ENCODE peak calls at places on chromosomes 4 and X, in six cellular contexts. Q is mucosa of descending colon, B is body of pancreas, A is dorsolateral prefrontal cortex, I is HCT116, E is foreskin fibroblast. T is an unnamed sample.
A peak's percentile ranks its signal among the peaks of the same experiment; 100 is the strongest.

GRCh38 chrX:20433376-20433775 is 166.7 kb upstream of the RPS6KA3 start:
- DNase-seq in A (no peak), E (no peak), I (no peak), B (no peak), Q (no peak), T (no peak)

GRCh38 chrX:2714551-2714950 is 23.5 kb downstream of the CD99 start:
- DNase-seq in Q (no peak), B (no peak), I (no peak), A (no peak), E (no peak), T (no peak)

GRCh38 chr4:59393780-59394179 is 1806.3 kb upstream of the ADGRL3 start:
- DNase-seq in Q (no peak), E (no peak), B (no peak), A (no peak), I (no peak), T (no peak)

GRCh38 chr4:162075691-162076090 is 88.1 kb downstream of the FSTL5 start:
- DNase-seq in B (no peak), Q (no peak), I (no peak), A (peak; percentile 22), E (peak; percentile 31), T (no peak)

GRCh38 chrX:24203072-24203808 is 53.7 kb downstream of the ZFX start:
- DNase-seq in E (no peak), B (peak; percentile 48), Q (no peak), I (no peak), A (no peak), T (no peak)

GRCh38 chr4:12889054-12889453 is 595.1 kb downstream of the RAB28 start:
- DNase-seq in I (no peak), E (no peak), Q (no peak), A (no peak), B (no peak), T (peak; percentile 25)

GRCh38 chr4:19346636-19347035 is 905.1 kb upstream of the SLIT2 start:
- DNase-seq in B (no peak), I (no peak), E (no peak), Q (no peak), A (no peak), T (no peak)

GRCh38 chr4:100422911-100423310 is 94.9 kb downstream of the EMCN start:
- DNase-seq in E (no peak), I (no peak), B (no peak), Q (no peak), A (no peak), T (no peak)

GRCh38 chr4:72631296-72631695 is 62.3 kb upstream of the ADAMTS3 start:
- DNase-seq in E (peak; percentile 42), I (no peak), Q (no peak), A (peak; percentile 65), B (no peak), T (peak; percentile 32)

GRCh38 chr4:174210952-174211490 is 72.4 kb downstream of the FBXO8 start:
- DNase-seq in I (no peak), E (no peak), Q (no peak), B (no peak), A (no peak), T (no peak)

GRCh38 chr4:183553601-183554345 is 48.9 kb downstream of the ING2 start:
- DNase-seq in E (no peak), Q (no peak), A (no peak), B (no peak), I (no peak), T (no peak)

GRCh38 chrX:40262641-40263560 is 165.1 kb upstream of the BCOR start:
- DNase-seq in Q (no peak), I (peak; percentile 7), A (no peak), B (no peak), E (peak; percentile 64), T (peak; percentile 32)

GRCh38 chrX:96834137-96834536 is 49.6 kb upstream of the RPA4 start:
- DNase-seq in A (no peak), Q (no peak), I (no peak), E (no peak), B (no peak), T (no peak)

GRCh38 chrX:11678174-11678573 is 12.5 kb upstream of the ARHGAP6 start:
- DNase-seq in Q (no peak), I (no peak), B (no peak), A (no peak), E (no peak), T (no peak)

GRCh38 chr4:17646693-17647092 is 32.3 kb downstream of the MED28 start:
- DNase-seq in Q (no peak), E (no peak), I (no peak), B (no peak), A (no peak), T (no peak)

GRCh38 chrX:151825927-151826471 is 86.7 kb upstream of the MAGEA4 start:
- DNase-seq in B (peak; percentile 3), I (no peak), A (no peak), E (peak; percentile 72), Q (no peak), T (peak; percentile 23)
- TF ChIP-seq CTCF in B (no peak), I (peak; percentile 8), A (no peak), E (peak; percentile 19), Q (no peak), T (no peak)

DNA sequence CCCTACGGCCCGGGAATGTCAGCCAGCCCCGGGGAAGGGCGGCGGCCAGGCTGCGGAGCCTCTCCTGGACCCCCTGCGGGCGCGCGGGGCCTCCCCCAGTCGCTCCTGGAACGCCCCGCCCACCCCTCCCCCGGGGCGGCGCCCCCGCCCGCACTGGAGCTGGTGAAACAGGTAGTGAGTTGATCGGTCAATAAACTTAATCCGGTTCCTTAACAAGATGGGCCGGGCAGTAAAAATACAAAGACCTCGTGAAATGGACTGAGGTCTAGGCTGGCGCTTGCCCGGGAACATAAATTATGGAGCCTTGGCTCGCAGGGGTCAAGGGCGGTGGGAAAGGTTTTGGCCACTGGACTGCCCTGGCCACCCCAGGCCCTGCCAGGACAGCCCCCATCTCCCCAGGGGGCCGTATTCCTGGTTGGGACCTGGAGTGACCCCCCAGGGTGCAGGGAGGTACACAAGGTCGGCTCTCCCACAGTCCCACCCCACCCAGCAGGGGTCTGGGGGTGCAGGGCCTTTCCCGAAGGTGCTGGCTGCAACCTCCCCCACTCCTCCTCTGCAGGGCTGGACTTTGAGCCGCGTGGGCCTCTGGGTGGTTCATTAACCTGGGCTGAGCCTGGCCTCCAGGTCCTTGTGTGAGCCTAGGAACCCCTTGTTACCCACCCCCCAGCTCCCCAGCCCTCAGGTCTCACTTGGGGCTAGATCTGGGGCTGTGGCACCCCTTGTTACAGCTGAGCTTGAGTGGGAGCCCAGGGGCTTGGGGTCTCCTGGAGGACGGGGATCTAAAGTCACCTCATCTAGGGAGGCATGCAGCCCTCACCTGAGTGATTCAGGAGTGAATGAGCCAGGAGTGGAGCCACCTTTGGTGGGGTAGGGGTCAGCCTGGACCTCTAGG is 2.5 kb downstream of the FGFR3 start:
- DNase-seq in B (peak; percentile 68), A (no peak), E (no peak), Q (peak; percentile 82), I (no peak), T (peak; percentile 82)
- H3K4me3 ChIP-seq in B (no peak overlapping the region), A (peak overlapping the region; percentile 40), E (no peak overlapping the region), Q (peak overlapping the region; percentile 50), I (peak overlapping the region; percentile 80), T (peak overlapping the region; percentile 85)

GRCh38 chr4:86482851-86483490 is 111.1 kb upstream of the PTPN13 start:
- DNase-seq in I (no peak), A (no peak), E (no peak), B (no peak), Q (no peak), T (no peak)
- TF ChIP-seq CTCF in I (peak; percentile 24), A (no peak), E (no peak), B (no peak), Q (no peak), T (peak; percentile 24)

DNA sequence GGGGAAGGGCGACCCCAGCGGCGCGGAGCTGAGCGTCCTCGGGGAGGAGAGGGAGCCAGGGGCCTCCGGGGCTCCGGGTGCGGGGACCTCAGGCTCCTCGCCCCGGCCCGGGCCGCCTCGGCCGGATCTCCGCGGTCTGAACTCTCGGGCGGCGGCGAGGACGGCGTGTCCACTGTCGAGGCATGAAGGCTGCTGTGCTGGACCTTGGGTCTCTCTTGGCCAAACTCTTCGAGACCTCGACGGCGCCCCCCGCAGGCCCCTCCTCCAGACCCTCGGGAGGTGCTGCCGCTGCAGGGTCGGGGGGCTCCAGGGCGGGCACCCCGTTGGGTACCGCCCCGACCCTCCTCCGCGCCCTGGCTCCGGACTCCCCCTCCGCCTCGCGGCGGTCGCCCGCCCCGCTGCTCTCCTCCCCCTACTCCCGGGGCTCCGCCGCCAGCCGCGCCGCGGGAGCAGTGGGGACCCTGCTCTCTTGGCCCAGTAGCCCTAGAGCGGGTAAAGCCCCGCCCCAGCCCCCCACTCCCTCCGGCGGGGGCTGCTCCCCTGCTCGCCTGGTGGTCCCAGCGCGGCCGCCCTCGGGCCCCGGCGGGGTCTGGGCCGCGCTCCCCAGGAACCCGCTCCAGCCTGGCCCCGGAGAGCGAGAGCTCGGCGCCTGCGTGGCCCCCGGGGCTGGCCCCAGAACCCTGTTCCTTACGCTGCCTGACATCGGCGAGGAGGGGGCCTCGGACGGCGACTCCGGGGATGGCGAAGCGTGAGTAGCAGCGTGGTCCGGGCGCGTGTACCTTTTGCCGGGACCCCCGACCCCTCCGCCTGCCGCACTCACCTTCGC is 604 bp downstream of the FAM149A start:
- DNase-seq in I (no peak), B (peak; percentile 35), A (no peak), Q (peak; percentile 58), E (no peak), T (peak; percentile 48)
- H3K4me3 ChIP-seq in I (peak overlapping the region; percentile 60), B (peak overlapping the region; percentile 69), A (peak overlapping the region; percentile 42), Q (peak overlapping the region; percentile 38), E (no peak overlapping the region), T (peak overlapping the region; percentile 70)